ENCODE peak calls at places on chromosomes 11 and 22, in nine cellular contexts. Q is thoracic aorta; G is transverse colon; L is tibial nerve; O is uterus; U is CD4-positive, CD25-positive, alpha-beta regulatory T cell; C is endodermal cell; E is adipocyte; R is kidney epithelial cell. Z is an unnamed sample. For H3K36me3 and H3K27me3, the result is how much of the 10 kb centered on the place peaks cover.

GRCh38 chr11:83156150-83156995 is 558 bp upstream of the PCF11 start:
- DNase-seq in Q (peak), G (peak), L (peak), O (peak), U (peak), C (peak), E (no peak), R (peak), Z (peak)

GRCh38 chr11:86916330-86916729 is 38.9 kb downstream of the FZD4 start:
- DNase-seq in Q (no peak), G (no peak), L (no peak), O (no peak), U (peak), C (no peak), E (peak), R (peak), Z (no peak)

GRCh38 chr11:19110290-19110689 is 6.7 kb upstream of the ZDHHC13 start:
- DNase-seq in Q (no peak), G (no peak), L (no peak), O (no peak), U (no peak), C (no peak), E (no peak), R (no peak), Z (no peak)

GRCh38 chr22:33188316-33188715 is 130.1 kb upstream of the SYN3 start:
- DNase-seq in Q (no peak), G (no peak), L (no peak), O (no peak), U (no peak), C (no peak), E (no peak), R (peak), Z (no peak)

GRCh38 chr11:113773092-113773415 is 438 bp downstream of the ZW10 start:
- DNase-seq in Q (no peak), G (peak), L (no peak), O (no peak), U (no peak), C (no peak), E (peak), R (no peak), Z (peak)

GRCh38 chr11:77473801-77474508 is at the start of gene PAK1:
- DNase-seq in Q (peak), G (peak), L (peak), O (peak), U (peak), C (peak), E (peak), R (peak), Z (peak)

GRCh38 chr11:87263439-87263838 is 225.7 kb downstream of the TMEM135 start:
- DNase-seq in Q (no peak), G (no peak), L (no peak), O (no peak), U (no peak), C (no peak), E (no peak), R (no peak), Z (no peak)

GRCh38 chr11:12755510-12755909 is 81.3 kb downstream of the TEAD1 start:
- DNase-seq in Q (no peak), G (no peak), L (no peak), O (no peak), U (no peak), C (no peak), E (no peak), R (no peak), Z (no peak)

GRCh38 chr11:17221968-17222367 is 14.2 kb upstream of the PIK3C2A start:
- DNase-seq in Q (no peak), G (no peak), L (no peak), O (no peak), U (no peak), C (no peak), E (peak), R (peak), Z (no peak)

GRCh38 chr11:133951484-133952198 is 5.1 kb downstream of the IGSF9B start:
- DNase-seq in Q (no peak), G (no peak), L (no peak), O (no peak), U (no peak), C (peak), E (peak), R (no peak), Z (peak)

GRCh38 chr22:30733081-30733680 is 38.5 kb downstream of the OSBP2 start:
- DNase-seq in Q (no peak), G (no peak), L (no peak), O (no peak), U (no peak), C (no peak), E (no peak), R (no peak), Z (no peak)

GRCh38 chr11:14218728-14219127 is 140.3 kb downstream of the RRAS2 start:
- DNase-seq in Q (no peak), G (no peak), L (no peak), O (no peak), U (no peak), C (no peak), E (no peak), R (no peak), Z (no peak)

GRCh38 chr22:31970490-31971444 is 26.4 kb downstream of the YWHAH start:
- DNase-seq in Q (no peak), G (peak), L (peak), O (peak), U (peak), C (peak), E (peak), R (no peak), Z (peak)

GRCh38 chr11:36411202-36411640 is 98.9 kb downstream of the TRAF6 start:
- DNase-seq in Q (peak), G (peak), L (no peak), O (no peak), U (peak), C (no peak), E (no peak), R (no peak), Z (no peak)

GRCh38 chr22:35582861-35583670 is 34.1 kb downstream of the MB start:
- DNase-seq in Q (no peak), G (peak), L (no peak), O (peak), U (peak), C (peak), E (peak), R (peak), Z (peak)

GRCh38 chr22:23282986-23283385 is 102.7 kb downstream of the BCR start:
- DNase-seq in Q (no peak), G (no peak), L (no peak), O (no peak), U (no peak), C (no peak), E (no peak), R (no peak), Z (no peak)

GRCh38 chr11:12674936-12675696 is 895 bp downstream of the TEAD1 start:
- DNase-seq in Q (no peak), G (no peak), L (peak), O (peak), U (no peak), C (peak), E (peak), R (no peak), Z (peak)

GRCh38 chr11:2132874-2133480 is 6.2 kb downstream of the IGF2 start:
- DNase-seq in Q (no peak), G (no peak), L (no peak), O (no peak), U (no peak), C (no peak), E (no peak), R (no peak), Z (no peak)

GRCh38 chr11:97786961-97787360 is 1233.8 kb upstream of the CNTN5 start:
- DNase-seq in Q (no peak), G (no peak), L (no peak), O (no peak), U (no peak), C (no peak), E (no peak), R (no peak), Z (no peak)

GRCh38 chr11:10409207-10409661 is 45.8 kb upstream of the AMPD3 start:
- DNase-seq in Q (no peak), G (no peak), L (no peak), O (no peak), U (peak), C (no peak), E (peak), R (no peak), Z (no peak)

GRCh38 chr22:30007361-30007760 is 72.9 kb upstream of the HORMAD2 start:
- DNase-seq in Q (no peak), G (no peak), L (no peak), O (no peak), U (no peak), C (no peak), E (no peak), R (no peak), Z (no peak)

GRCh38 chr11:80855975-80856524 is 1415.2 kb upstream of the TENM4 start:
- DNase-seq in Q (no peak), G (no peak), L (no peak), O (no peak), U (no peak), C (no peak), E (no peak), R (no peak), Z (no peak)

GRCh38 chr11:112310414-112310813 is 49.8 kb upstream of the PLET1 start:
- DNase-seq in Q (no peak), G (no peak), L (no peak), O (no peak), U (no peak), C (no peak), E (no peak), R (no peak), Z (no peak)

GRCh38 chr11:121722431-121723256 is 269.9 kb upstream of the SORL1-AS1 start:
- DNase-seq in Q (peak), G (peak), L (peak), O (peak), U (no peak), C (peak), E (peak), R (peak), Z (peak)

GRCh38 chr11:114279778-114280532 is 16.2 kb upstream of the NNMT start:
- DNase-seq in Q (no peak), G (no peak), L (no peak), O (no peak), U (no peak), C (no peak), E (peak), R (no peak), Z (no peak)

GRCh38 chr11:88171982-88172381 is 3.3 kb downstream of the RAB38 start:
- DNase-seq in Q (no peak), G (no peak), L (no peak), O (no peak), U (no peak), C (no peak), E (no peak), R (no peak), Z (no peak)

GRCh38 chr22:35681454-35682050 is 33.3 kb downstream of the APOL6 start:
- DNase-seq in Q (no peak), G (no peak), L (no peak), O (no peak), U (no peak), C (no peak), E (no peak), R (no peak), Z (no peak)

GRCh38 chr11:9206496-9206895 is 58.7 kb downstream of the DENND5A start:
- DNase-seq in Q (no peak), G (no peak), L (no peak), O (no peak), U (no peak), C (no peak), E (peak), R (no peak), Z (no peak)

GRCh38 chr22:39405346-39406085 is 5.9 kb downstream of the TAB1 start:
- DNase-seq in Q (peak), G (no peak), L (no peak), O (peak), U (no peak), C (no peak), E (peak), R (no peak), Z (peak)
- H3K4me3 ChIP-seq in Q (peak), G (no peak), L (no peak), O (peak), U (no peak), C (no peak), E (peak), R (no peak), Z (no peak)

GRCh38 chr11:853682-854448 is 11.2 kb downstream of the TSPAN4 start:
- DNase-seq in Q (no peak), G (no peak), L (no peak), O (no peak), U (no peak), C (no peak), E (no peak), R (no peak), Z (peak)
- H3K36me3 ChIP-seq in Q (under half), G (under half), L (under half), O (under half), U (under half), C (under half), E (under half), R (under half), Z (under half)

GRCh38 chr11:76419896-76420295 is 24.9 kb upstream of the EMSY start:
- DNase-seq in Q (no peak), G (no peak), L (no peak), O (no peak), U (peak), C (peak), E (no peak), R (no peak), Z (peak)

GRCh38 chr11:76424891-76425290 is 19.9 kb upstream of the EMSY start:
- DNase-seq in Q (no peak), G (no peak), L (no peak), O (no peak), U (no peak), C (peak), E (no peak), R (no peak), Z (no peak)

GRCh38 chr11:76426660-76427059 is 18.2 kb upstream of the EMSY start:
- DNase-seq in Q (no peak), G (no peak), L (no peak), O (no peak), U (no peak), C (no peak), E (no peak), R (no peak), Z (no peak)

DNA sequence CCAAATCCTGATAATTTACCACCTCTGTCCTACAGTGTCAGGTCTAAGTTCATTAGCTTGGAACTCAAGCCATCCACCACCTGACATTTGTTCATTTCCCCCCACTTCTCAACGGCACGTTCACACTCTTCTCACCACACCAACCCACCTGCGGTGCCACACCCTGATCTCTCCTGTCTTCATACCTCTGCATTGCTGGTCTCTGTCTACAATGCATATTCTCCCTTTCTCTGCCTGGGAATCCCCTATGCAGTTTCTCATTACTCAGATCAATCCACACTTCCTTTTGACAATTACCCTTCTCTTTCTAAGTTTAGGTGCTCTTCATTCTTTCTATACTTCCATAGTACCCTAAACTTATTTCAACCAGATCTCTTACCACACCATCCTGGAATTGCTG is 20.4 kb upstream of the EMSY start:
- DNase-seq in Q (no peak), G (no peak), L (no peak), O (no peak), U (peak), C (peak), E (no peak), R (no peak), Z (no peak)
- H3K27me3 ChIP-seq in Q (under half), G (under half), L (under half), O (under half), U (under half), C (under half), E (under half), R (under half), Z (under half)

DNA sequence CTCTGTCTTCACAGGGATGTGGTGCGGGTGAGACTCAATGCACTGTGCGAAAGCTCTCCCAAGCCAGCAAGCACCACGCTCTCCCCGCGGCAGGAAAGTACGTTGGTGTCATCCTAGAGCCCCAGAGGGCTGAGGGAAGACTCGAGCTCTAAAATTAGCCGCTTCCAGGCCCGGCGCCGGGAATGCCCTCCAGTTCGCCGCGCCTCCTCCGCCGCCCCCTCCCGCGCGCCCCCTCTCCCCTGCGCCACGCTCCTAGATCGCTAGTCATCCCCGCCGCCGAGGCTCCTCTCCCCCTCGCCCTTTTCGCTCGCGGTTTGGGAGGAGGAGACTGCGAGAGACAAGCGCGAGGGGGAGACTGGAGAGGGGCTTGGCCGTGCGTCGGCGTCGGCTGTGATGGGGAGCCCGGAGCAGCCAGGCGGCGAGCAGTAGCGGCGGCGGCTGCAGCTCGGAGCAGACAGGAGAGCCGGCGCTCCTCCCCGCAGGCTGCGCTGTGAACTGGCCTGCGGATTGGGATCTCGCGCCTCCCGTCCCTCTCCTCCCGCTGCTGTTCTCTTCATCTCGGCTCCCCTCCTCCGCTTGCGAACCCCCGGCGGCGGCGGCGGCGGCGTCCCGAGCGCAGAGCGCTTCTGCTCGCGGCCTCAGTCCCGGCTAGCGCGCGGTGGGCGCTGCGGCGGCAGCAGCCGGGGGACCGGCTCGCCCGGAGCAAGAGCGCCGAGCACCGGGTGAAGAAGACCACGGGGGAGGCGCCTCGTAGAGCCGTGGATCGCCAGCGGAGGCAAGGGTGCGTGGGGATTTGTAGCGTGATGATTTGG is at the start of gene FAT3:
- DNase-seq in Q (no peak), G (no peak), L (no peak), O (peak), U (no peak), C (peak), E (peak), R (no peak), Z (peak)
- H3K4me3 ChIP-seq in Q (peak), G (peak), L (peak), O (peak), U (no peak), C (peak), E (peak), R (peak), Z (peak)

GRCh38 chr22:38230108-38230825 is 28.5 kb downstream of the MAFF start:
- DNase-seq in Q (no peak), G (peak), L (no peak), O (no peak), U (peak), C (peak), E (peak), R (no peak), Z (peak)
- H3K36me3 ChIP-seq in Q (under half), G (under half), L (under half), O (under half), U (under half), C (under half), E (half or more), R (under half), Z (under half)

DNA sequence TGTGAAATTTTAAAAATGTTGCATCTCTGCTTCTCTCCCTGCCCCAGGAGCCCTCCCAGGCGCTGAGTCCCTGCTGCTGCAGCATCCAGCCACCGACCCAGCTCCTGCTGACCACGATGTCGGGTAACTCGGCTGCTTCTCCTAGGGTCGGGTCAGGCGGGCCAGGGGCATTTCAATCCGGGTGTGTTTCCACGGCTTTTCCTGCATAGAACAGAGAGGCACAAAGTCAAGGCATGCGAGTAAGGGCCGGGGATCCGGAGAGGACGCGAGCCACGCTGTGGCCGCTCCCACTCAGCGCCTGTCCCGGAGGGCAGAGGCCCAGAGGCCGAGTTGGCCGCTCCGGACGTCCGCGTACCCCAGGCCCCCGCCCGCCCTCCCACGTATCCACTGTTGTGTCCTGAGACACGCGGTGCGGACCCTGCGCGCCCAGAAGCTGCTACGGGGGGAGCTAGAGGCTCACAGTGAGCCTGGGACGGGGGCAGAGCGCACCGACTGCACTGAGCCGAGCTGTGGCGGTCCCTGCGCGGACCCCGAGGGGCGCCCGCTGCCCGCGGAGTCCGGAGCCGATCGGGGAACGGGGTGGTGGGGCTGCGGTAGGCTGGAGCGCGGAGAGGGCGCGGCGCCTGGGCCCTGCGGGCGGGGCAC is at the start of gene POU2AF3:
- DNase-seq in Q (no peak), G (no peak), L (no peak), O (no peak), U (no peak), C (no peak), E (no peak), R (no peak), Z (peak)
- H3K27me3 ChIP-seq in Q (under half), G (under half), L (under half), O (under half), U (under half), C (half or more), E (under half), R (under half), Z (under half)

GRCh38 chr11:6736495-6737121 is 35.2 kb downstream of the OR2AG2 start:
- DNase-seq in Q (no peak), G (no peak), L (no peak), O (no peak), U (no peak), C (no peak), E (no peak), R (no peak), Z (no peak)

GRCh38 chr11:6735306-6735705 is 36.5 kb downstream of the OR2AG2 start:
- DNase-seq in Q (no peak), G (no peak), L (no peak), O (no peak), U (peak), C (no peak), E (no peak), R (peak), Z (no peak)

GRCh38 chr11:6734616-6735015 is 37.2 kb downstream of the OR2AG2 start:
- DNase-seq in Q (no peak), G (no peak), L (no peak), O (no peak), U (no peak), C (no peak), E (no peak), R (no peak), Z (no peak)

GRCh38 chr11:6737872-6738466 is 33.8 kb downstream of the OR2AG2 start:
- DNase-seq in Q (no peak), G (peak), L (no peak), O (no peak), U (peak), C (peak), E (peak), R (no peak), Z (peak)

DNA sequence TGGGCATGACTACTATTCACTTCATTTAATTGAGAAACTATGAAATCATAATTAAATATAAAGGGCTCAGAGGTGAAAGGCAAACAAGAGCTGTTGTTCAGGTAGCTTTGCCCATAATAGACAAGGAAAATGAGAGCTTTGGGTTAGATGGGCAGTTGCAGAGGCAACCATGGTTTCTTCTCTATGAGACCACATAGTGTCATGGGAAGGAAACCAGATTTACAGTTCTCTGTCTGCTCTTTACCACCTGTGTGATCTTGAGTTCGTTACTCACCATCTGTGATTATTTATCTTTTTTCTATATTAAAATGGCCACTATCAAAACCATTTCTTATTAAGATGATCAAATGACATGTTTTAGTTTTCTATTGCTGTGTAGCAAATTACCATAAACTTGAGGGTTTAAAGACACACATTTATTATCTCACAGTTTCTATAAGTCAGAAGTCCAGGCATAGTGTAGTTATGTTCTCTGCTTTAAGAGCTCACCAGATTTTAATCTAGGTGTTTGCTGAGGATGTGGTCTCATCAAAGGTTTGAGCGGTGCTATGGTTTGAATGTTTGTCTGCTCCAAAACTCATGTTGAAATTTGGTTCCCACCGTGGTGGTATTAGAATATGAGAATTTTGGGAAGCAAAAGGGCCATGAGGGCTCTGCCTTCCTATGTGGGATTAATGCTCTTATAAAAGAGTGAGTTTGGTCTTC is 38.3 kb downstream of the OR2AG2 start:
- DNase-seq in Q (no peak), G (no peak), L (no peak), O (no peak), U (peak), C (no peak), E (no peak), R (no peak), Z (no peak)
- H3K4me3 ChIP-seq in Q (no peak), G (no peak), L (no peak), O (no peak), U (peak), C (no peak), E (no peak), R (no peak), Z (no peak)